ENCODE peak calls at places on chromosome 1, in ten cellular contexts. P is colonic mucosa; L is PC-3; Z is upper lobe of right lung; W is cardiac fibroblast; U is NT2/D1; B is choroid plexus epithelial cell; D is CD8-positive, alpha-beta T cell; G is GM23248; I is astrocyte. H is an unnamed sample.

GRCh38 chr1:2241820-2242219 is 13.7 kb downstream of the SKI start:
- DNase-seq in P (no peak), L (no peak), Z (no peak), W (no peak), U (no peak), B (peak; percentile 40), D (no peak), G (no peak), I (no peak), H (no peak)

GRCh38 chr1:54273837-54274192 is 73.8 kb downstream of the MRPL37 start:
- DNase-seq in P (no peak), L (no peak), Z (no peak), W (no peak), U (no peak), B (peak; percentile 80), D (no peak), G (peak; percentile 59), I (no peak), H (peak; percentile 92)

GRCh38 chr1:192539450-192540132 is 36.0 kb upstream of the RGS1 start:
- DNase-seq in P (no peak), L (peak; percentile 88), Z (no peak), W (peak; percentile 93), U (peak; percentile 59), B (peak; percentile 97), D (no peak), G (peak; percentile 96), I (peak; percentile 98), H (no peak)

GRCh38 chr1:6960291-6960758 is 175.1 kb downstream of the CAMTA1 start:
- DNase-seq in P (no peak), L (peak; percentile 96), Z (no peak), W (no peak), U (no peak), B (peak; percentile 16), D (no peak), G (peak; percentile 77), I (peak; percentile 55), H (peak; percentile 49)

GRCh38 chr1:50995651-50996050 is 25.6 kb downstream of the CDKN2C start:
- DNase-seq in P (no peak), L (no peak), Z (no peak), W (no peak), U (no peak), B (no peak), D (no peak), G (no peak), I (no peak), H (no peak)

GRCh38 chr1:111743679-111744101 is 4.5 kb upstream of the INKA2 start:
- DNase-seq in P (no peak), L (no peak), Z (no peak), W (peak; percentile 80), U (no peak), B (peak; percentile 69), D (no peak), G (peak; percentile 81), I (no peak), H (peak; percentile 30)

GRCh38 chr1:228306275-228307217 is 98.7 kb downstream of the OBSCN start:
- DNase-seq in P (no peak), L (no peak), Z (peak; percentile 55), W (no peak), U (no peak), B (no peak), D (no peak), G (no peak), I (no peak), H (no peak)

GRCh38 chr1:213327318-213327667 is 276.3 kb downstream of the RPS6KC1 start:
- DNase-seq in P (no peak), L (peak; percentile 25), Z (peak; percentile 69), W (peak; percentile 60), U (peak; percentile 23), B (peak; percentile 92), D (no peak), G (peak; percentile 66), I (peak; percentile 92), H (peak; percentile 57)

GRCh38 chr1:184445997-184446396 is 59.2 kb downstream of the C1orf21 start:
- DNase-seq in P (no peak), L (no peak), Z (no peak), W (no peak), U (no peak), B (no peak), D (no peak), G (no peak), I (no peak), H (no peak)

DNA sequence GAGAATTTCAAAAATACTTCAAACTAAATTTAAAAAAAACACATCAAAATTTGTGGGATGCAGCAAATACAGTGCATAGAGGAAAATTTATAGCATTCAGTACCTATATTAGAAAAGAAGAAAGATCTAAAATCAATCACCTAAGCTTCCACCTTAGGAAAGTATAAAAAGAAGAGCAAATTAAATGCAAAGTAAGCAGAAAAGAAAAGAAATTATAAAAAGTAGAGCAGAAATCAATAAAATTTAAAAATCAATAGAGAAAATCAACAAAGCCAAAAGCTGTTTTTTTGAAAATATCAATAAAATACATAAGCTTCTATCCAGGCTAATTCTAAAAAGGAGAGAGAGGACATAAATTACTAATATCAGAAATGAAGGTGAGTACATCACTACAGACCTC is 255.4 kb downstream of the KCNH1 start:
- DNase-seq in P (no peak), L (no peak), Z (no peak), W (no peak), U (no peak), B (no peak), D (no peak), G (no peak), I (no peak), H (no peak)
- H3K4me3 ChIP-seq in P (no peak overlapping the region), L (no peak overlapping the region), Z (no peak overlapping the region), W (no peak overlapping the region), U (no peak overlapping the region), B (no peak overlapping the region), D (no peak overlapping the region), G (no peak overlapping the region), I (no peak overlapping the region), H (no peak overlapping the region)

DNA sequence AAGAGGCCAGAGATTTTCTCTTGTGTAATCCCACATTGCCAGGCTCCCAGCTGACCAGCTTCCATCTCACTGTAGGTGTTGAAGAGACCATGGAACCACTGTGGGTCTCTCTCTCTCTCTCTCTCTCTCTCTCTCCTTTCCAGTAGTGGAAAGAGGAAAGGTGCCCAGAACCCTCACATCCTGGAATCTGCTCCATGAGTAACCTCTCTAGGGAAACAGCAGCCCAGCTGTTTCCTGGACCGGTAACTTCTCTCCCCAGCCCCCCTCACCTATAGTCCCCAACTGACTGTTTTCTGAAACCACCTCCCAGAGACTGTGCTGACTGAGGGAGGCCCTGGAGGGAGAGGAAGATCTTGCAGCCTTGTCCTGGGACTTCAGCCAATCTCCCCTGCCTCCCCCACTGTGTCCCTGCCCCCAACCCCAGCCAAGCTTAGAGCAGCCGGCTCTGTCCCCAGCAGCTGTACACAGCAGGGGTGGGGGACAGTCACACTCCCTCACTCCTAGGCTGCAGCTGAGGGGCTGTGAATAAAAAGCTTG is 20.6 kb upstream of the SLC45A3 start:
- DNase-seq in P (no peak), L (no peak), Z (no peak), W (peak; percentile 62), U (no peak), B (peak; percentile 57), D (no peak), G (peak; percentile 10), I (no peak), H (peak; percentile 23)
- H3K4me3 ChIP-seq in P (no peak overlapping the region), L (no peak overlapping the region), Z (no peak overlapping the region), W (no peak overlapping the region), U (no peak overlapping the region), B (no peak overlapping the region), D (no peak overlapping the region), G (no peak overlapping the region), I (no peak overlapping the region), H (no peak overlapping the region)

GRCh38 chr1:225677350-225678124 is 24.6 kb upstream of the ENAH start:
- DNase-seq in P (no peak), L (no peak), Z (no peak), W (no peak), U (no peak), B (no peak), D (no peak), G (no peak), I (no peak), H (no peak)
- H3K4me3 ChIP-seq in P (no peak overlapping the region), L (no peak overlapping the region), Z (peak overlapping the region; percentile 7), W (no peak overlapping the region), U (no peak overlapping the region), B (peak overlapping the region; percentile 44), D (no peak overlapping the region), G (no peak overlapping the region), I (peak overlapping the region; percentile 33), H (no peak overlapping the region)

GRCh38 chr1:220767312-220768126 is 19.2 kb upstream of the MTARC1 start:
- DNase-seq in P (no peak), L (no peak), Z (no peak), W (peak; percentile 40), U (no peak), B (peak; percentile 65), D (no peak), G (peak; percentile 18), I (no peak), H (no peak)
- H3K4me3 ChIP-seq in P (no peak overlapping the region), L (no peak overlapping the region), Z (no peak overlapping the region), W (no peak overlapping the region), U (no peak overlapping the region), B (no peak overlapping the region), D (no peak overlapping the region), G (no peak overlapping the region), I (no peak overlapping the region), H (no peak overlapping the region)

GRCh38 chr1:61080408-61081134 is 1.8 kb upstream of the NFIA start:
- DNase-seq in P (no peak), L (no peak), Z (no peak), W (no peak), U (no peak), B (no peak), D (no peak), G (no peak), I (no peak), H (no peak)
- H3K4me3 ChIP-seq in P (no peak overlapping the region), L (peak overlapping the region; percentile 76), Z (peak overlapping the region; percentile 28), W (no peak overlapping the region), U (no peak overlapping the region), B (peak overlapping the region; percentile 42), D (no peak overlapping the region), G (peak overlapping the region; percentile 57), I (peak overlapping the region; percentile 43), H (no peak overlapping the region)

H was measured in MG63.